ENCODE peak calls at places on chromosomes 2 and 18, in four cellular contexts. P is stimulated activated CD8-positive, alpha-beta memory T cell treated with anti-CD3 and anti-CD28 coated beads, Interleukin-2, amount 100 ng/mL, for 1 hour; S is aorta; E is RWPE2. Q is an unnamed sample.

GRCh38 chr2:24824966-24825882 is 32.0 kb downstream of the CENPO start:
- DNase-seq in P (no peak), S (no peak), E (no peak), Q (no peak)

GRCh38 chr18:46566111-46566510 is 90.9 kb downstream of the LOXHD1 start:
- DNase-seq in P (no peak), S (no peak), E (no peak), Q (no peak)

GRCh38 chr2:112144966-112145365 is 6.8 kb downstream of the FBLN7 start:
- DNase-seq in P (no peak), S (no peak), E (no peak), Q (no peak)

GRCh38 chr2:71451695-71452094 is 1.7 kb upstream of the DYSF start:
- DNase-seq in P (no peak), S (no peak), E (no peak), Q (no peak)

GRCh38 chr2:40004336-40004735 is 225.3 kb upstream of the THUMPD2 start:
- DNase-seq in P (no peak), S (no peak), E (no peak), Q (no peak)

GRCh38 chr2:240427729-240428128 is 7.7 kb upstream of the GPC1 start:
- DNase-seq in P (no peak), S (peak; percentile 15), E (no peak), Q (no peak)

GRCh38 chr2:92073036-92073814 is 2798.0 kb upstream of the TEKT4 start:
- DNase-seq in P (no peak), S (peak; percentile 36), E (no peak), Q (no peak)

GRCh38 chr2:113979172-113980128 is 89.6 kb downstream of the ACTR3 start:
- DNase-seq in P (peak; percentile 2), S (no peak), E (no peak), Q (no peak)

GRCh38 chr2:231922945-231923344 is 3.3 kb downstream of the NPPC start:
- DNase-seq in P (no peak), S (peak; percentile 21), E (peak; percentile 44), Q (no peak)

GRCh38 chr2:17830053-17831034 is 14.1 kb downstream of the MSGN1 start:
- DNase-seq in P (no peak), S (peak; percentile 77), E (no peak), Q (peak; percentile 23)

GRCh38 chr2:117948585-117948984 is 65.3 kb downstream of the CCDC93 start:
- DNase-seq in P (no peak), S (no peak), E (no peak), Q (no peak)

GRCh38 chr2:67037655-67038054 is 359.5 kb upstream of the ETAA1 start:
- DNase-seq in P (no peak), S (no peak), E (no peak), Q (no peak)

GRCh38 chr2:121281107-121281506 is 3.9 kb downstream of the TFCP2L1 start:
- DNase-seq in P (no peak), S (no peak), E (no peak), Q (no peak)

GRCh38 chr18:60485207-60485606 is 112.6 kb upstream of the MC4R start:
- DNase-seq in P (no peak), S (no peak), E (no peak), Q (no peak)